ENCODE peak calls at places on chromosome 10, in ten cellular contexts. J is CD4-positive, CD25-positive, alpha-beta regulatory T cell; C is fibroblast of pulmonary artery; K is HFF-Myc; N is WERI-Rb-1; G is SK-N-SH; R is transverse colon; I is hepatocyte; X is esophagus muscularis mucosa; F is AG10803. P is an unnamed sample.
A peak's percentile ranks its signal among the peaks of the same experiment; 100 is the strongest.

GRCh38 chr10:75000748-75001321 is 110.6 kb upstream of the SAMD8 start:
- DNase-seq in I (no peak), C (no peak), K (no peak), J (no peak), G (no peak), X (no peak), N (no peak), R (no peak), F (no peak), P (no peak)

GRCh38 chr10:24363070-24363469 is 154.1 kb downstream of the KIAA1217 start:
- DNase-seq in X (no peak), C (peak; percentile 53), R (no peak), J (no peak), G (no peak), F (peak; percentile 37), I (no peak), K (no peak), N (no peak), P (no peak)

GRCh38 chr10:97229322-97229721 is 43.6 kb upstream of the SLIT1 start:
- DNase-seq in R (no peak), K (no peak), X (no peak), G (no peak), C (no peak), N (no peak), I (no peak), F (no peak), J (no peak), P (no peak)

GRCh38 chr10:101062231-101063161 is 707 bp downstream of the KAZALD1 start:
- DNase-seq in K (no peak), X (no peak), G (peak; percentile 59), R (peak; percentile 71), C (peak; percentile 42), N (no peak), F (peak; percentile 44), I (peak; percentile 89), J (peak; percentile 53), P (no peak)

GRCh38 chr10:86044029-86044428 is 322.6 kb downstream of the GRID1 start:
- DNase-seq in C (no peak), N (no peak), I (no peak), F (no peak), J (no peak), K (no peak), G (no peak), R (no peak), X (no peak), P (no peak)

GRCh38 chr10:60310746-60311145 is 78.9 kb downstream of the ANK3 start:
- DNase-seq in I (no peak), K (no peak), J (no peak), X (no peak), F (no peak), C (no peak), R (no peak), G (no peak), N (no peak), P (no peak)

GRCh38 chr10:43809211-43809930 is 160.7 kb upstream of the ZNF32 start:
- DNase-seq in N (no peak), I (no peak), J (no peak), G (no peak), X (peak; percentile 60), K (peak; percentile 88), C (peak; percentile 61), F (peak; percentile 94), R (no peak), P (no peak)

GRCh38 chr10:71429929-71430328 is 33.2 kb downstream of the CDH23 start:
- DNase-seq in K (no peak), G (peak; percentile 46), N (peak; percentile 41), R (no peak), I (no peak), X (no peak), J (no peak), F (no peak), C (no peak), P (no peak)

GRCh38 chr10:33026422-33026821 is 68.4 kb upstream of the ITGB1 start:
- DNase-seq in K (no peak), J (no peak), C (no peak), F (no peak), I (no peak), N (no peak), G (no peak), R (no peak), X (peak; percentile 26), P (no peak)

GRCh38 chr10:95976295-95977229 is 66.8 kb upstream of the CCNJ start:
- DNase-seq in R (no peak), I (no peak), X (no peak), C (no peak), K (no peak), N (no peak), J (no peak), F (no peak), G (no peak), P (no peak)

GRCh38 chr10:125611216-125611615 is 71.7 kb downstream of the TEX36 start:
- DNase-seq in N (no peak), X (no peak), F (no peak), R (no peak), G (no peak), C (no peak), J (no peak), I (no peak), K (no peak), P (no peak)

GRCh38 chr10:125607689-125608290 is 75.2 kb downstream of the TEX36 start:
- DNase-seq in R (no peak), G (no peak), X (no peak), K (no peak), I (no peak), F (no peak), C (no peak), N (no peak), J (no peak), P (no peak)

GRCh38 chr10:125606406-125606805 is 76.6 kb downstream of the TEX36 start:
- DNase-seq in I (no peak), R (no peak), F (no peak), J (no peak), C (peak; percentile 7), X (no peak), G (peak; percentile 65), K (no peak), N (no peak), P (no peak)

GRCh38 chr10:125611756-125612155 is 71.2 kb downstream of the TEX36 start:
- DNase-seq in F (no peak), X (no peak), K (no peak), R (no peak), I (no peak), C (no peak), G (no peak), N (no peak), J (no peak), P (no peak)

DNA sequence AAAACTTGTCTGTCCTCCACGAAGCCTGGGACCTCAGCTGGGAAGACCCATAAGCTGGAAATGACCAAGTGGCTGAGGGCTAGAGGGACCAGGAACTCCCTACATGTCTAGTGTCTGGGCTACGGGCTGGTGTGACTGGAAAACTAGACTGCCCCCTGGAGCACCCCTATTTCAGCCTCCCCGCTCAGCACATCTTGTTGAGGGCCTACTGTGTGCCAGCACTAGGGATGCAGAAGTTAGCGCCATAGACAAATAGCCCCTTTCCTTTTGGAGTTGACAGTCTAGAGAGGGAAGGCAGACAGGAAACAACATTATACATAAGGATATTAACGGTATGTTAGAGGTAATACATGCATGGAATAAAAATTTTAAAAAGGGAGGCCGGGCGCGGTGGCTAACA is 74.5 kb downstream of the TEX36 start:
- DNase-seq in J (no peak), R (no peak), I (no peak), C (no peak), F (no peak), X (no peak), G (no peak), K (no peak), N (no peak), P (no peak)
- H3K4me3 ChIP-seq in J (no peak overlapping the region), R (no peak overlapping the region), I (no peak overlapping the region), C (no peak overlapping the region), F (no peak overlapping the region), X (no peak overlapping the region), G (no peak overlapping the region), K (no peak overlapping the region), N (no peak overlapping the region), P (no peak overlapping the region)

GRCh38 chr10:70191906-70192305 is 21.6 kb upstream of the SAR1A start:
- DNase-seq in N (no peak), I (no peak), R (no peak), X (no peak), K (peak; percentile 42), C (peak; percentile 95), F (peak; percentile 98), J (no peak), G (no peak), P (peak; percentile 55)
- H3K4me3 ChIP-seq in N (no peak overlapping the region), I (no peak overlapping the region), R (no peak overlapping the region), X (no peak overlapping the region), K (no peak overlapping the region), C (peak overlapping the region; percentile 21), F (no peak overlapping the region), J (no peak overlapping the region), G (no peak overlapping the region), P (peak overlapping the region; percentile 51)

DNA sequence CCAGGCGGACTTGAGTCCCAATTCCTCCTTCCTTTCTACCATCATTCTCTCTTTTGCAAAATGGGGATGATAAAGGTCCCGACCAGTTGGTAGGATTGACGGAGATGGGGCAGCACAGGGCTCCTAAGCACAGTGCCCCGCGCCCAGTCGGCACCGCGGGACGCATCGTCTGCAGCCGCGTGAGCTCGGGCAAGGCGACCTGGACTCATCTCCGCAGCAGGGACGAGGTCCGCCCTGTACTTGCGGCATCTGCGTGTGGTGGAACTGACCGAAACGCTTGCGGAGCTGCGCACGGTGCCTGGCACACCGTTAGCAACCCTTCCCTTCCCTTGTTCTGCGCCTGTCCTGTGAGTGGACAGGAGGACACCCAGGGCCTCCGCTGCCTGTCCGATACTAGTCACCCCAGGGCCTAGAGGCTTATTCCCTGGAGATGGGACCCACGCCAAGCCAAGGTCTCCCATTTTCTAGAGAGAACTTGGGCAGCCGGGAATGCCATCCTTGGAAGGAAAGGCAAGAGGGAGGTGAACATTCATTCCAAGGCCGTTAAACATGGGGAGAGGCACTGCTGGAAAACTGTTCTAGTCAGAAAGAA is 98.4 kb downstream of the WDR11 start:
- DNase-seq in R (no peak), C (no peak), G (no peak), X (no peak), N (no peak), J (no peak), K (no peak), F (no peak), I (no peak), P (no peak)
- H3K4me3 ChIP-seq in R (peak overlapping the region; percentile 40), C (peak overlapping the region; percentile 54), G (no peak overlapping the region), X (peak overlapping the region; percentile 49), N (no peak overlapping the region), J (no peak overlapping the region), K (no peak overlapping the region), F (peak overlapping the region; percentile 47), I (no peak overlapping the region), P (no peak overlapping the region)

DNA sequence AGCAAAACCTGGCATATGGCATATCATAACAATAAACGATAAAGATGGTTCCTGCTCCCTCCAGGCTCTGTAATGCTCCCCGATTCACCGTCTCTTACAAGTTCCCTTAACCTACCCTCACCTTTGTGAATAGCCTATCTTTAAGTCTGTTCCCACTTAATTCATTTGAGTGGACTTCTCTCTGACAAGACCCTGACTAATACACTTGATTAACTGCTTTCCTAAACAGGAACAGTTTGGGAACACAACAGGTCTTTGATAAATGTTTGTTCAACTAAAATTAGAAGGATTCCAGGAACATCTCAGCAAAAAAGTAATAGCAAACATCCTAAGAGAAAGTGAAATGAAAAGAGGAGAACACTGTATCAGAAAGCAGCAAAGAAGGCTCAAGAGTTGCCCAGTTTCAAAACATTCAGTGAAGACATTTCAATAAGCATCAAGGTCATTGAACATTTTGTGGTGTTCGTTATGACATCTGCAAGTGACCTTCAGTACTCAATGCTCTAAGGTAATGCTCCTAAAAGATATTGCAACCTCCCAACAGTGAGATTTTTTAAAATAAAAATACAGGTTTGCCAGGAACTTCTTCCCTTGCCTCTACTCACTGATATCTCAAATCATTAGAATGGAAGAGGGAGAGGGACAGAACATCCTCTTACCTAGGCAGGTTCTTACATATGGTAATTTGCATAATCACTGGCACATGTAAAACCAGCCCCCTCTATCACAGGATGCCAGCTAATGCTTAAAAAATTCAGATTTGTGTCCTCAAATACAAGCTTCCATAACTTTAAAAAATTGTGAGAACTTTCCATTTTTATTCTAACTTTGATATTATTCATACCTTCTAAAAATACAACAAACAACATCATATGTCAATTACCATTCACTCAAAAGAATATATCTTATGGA is 11.4 kb upstream of the ARHGAP12 start:
- DNase-seq in R (no peak), G (peak; percentile 19), K (no peak), N (no peak), J (no peak), C (no peak), I (no peak), X (no peak), F (no peak), P (no peak)
- H3K4me3 ChIP-seq in R (no peak overlapping the region), G (no peak overlapping the region), K (no peak overlapping the region), N (no peak overlapping the region), J (no peak overlapping the region), C (no peak overlapping the region), I (no peak overlapping the region), X (no peak overlapping the region), F (no peak overlapping the region), P (peak overlapping the region; percentile 46)

P was measured in SK-N-MC.